ENCODE peak calls at places on chromosomes 6 and 20, in four cellular contexts. R is cardiac muscle cell, H is RWPE2, A is thoracic aorta. G is an unnamed sample.

GRCh38 chr6:150069707-150070106 is 786 bp upstream of the ULBP3 start:
- DNase-seq in A (no peak), R (no peak), H (no peak), G (no peak)

GRCh38 chr6:110048221-110048875 is 70.2 kb downstream of the GPR6 start:
- DNase-seq in R (no peak), H (no peak), A (no peak), G (no peak)

GRCh38 chr6:36751091-36751490 is 53.5 kb downstream of the RAB44 start:
- DNase-seq in R (no peak), H (no peak), A (no peak), G (no peak)

GRCh38 chr20:21357851-21358250 is 39.5 kb downstream of the NKX2-4 start:
- DNase-seq in R (no peak), A (no peak), H (no peak), G (no peak)

GRCh38 chr6:166728884-166729530 is 102.0 kb upstream of the RPS6KA2 start:
- DNase-seq in A (no peak), R (no peak), H (peak; percentile 17), G (no peak)

GRCh38 chr20:5657873-5658200 is 92.4 kb upstream of the SHLD1 start:
- DNase-seq in H (no peak), A (no peak), R (no peak), G (no peak)

GRCh38 chr6:21949211-21949801 is 347.5 kb downstream of the PRL start:
- DNase-seq in A (no peak), R (no peak), H (no peak), G (no peak)

GRCh38 chr6:169058634-169059033 is 195.0 kb downstream of the THBS2 start:
- DNase-seq in R (no peak), H (no peak), A (no peak), G (no peak)

GRCh38 chr6:87333591-87334181 is 4.6 kb upstream of the GJB7 start:
- DNase-seq in H (no peak), R (no peak), A (no peak), G (peak; percentile 42)

GRCh38 chr6:169779092-169779815 is 27.8 kb downstream of the ERMARD start:
- DNase-seq in R (no peak), A (no peak), H (no peak), G (no peak)

GRCh38 chr6:46899636-46900035 is 22.1 kb downstream of the ADGRF5 start:
- DNase-seq in R (no peak), A (no peak), H (no peak), G (no peak)

GRCh38 chr6:156396791-156397418 is 380.3 kb upstream of the ARID1B start:
- DNase-seq in A (no peak), R (no peak), H (no peak), G (no peak)

GRCh38 chr6:3406928-3407809 is 49.7 kb downstream of the SLC22A23 start:
- DNase-seq in H (no peak), R (no peak), A (no peak), G (no peak)

GRCh38 chr20:36114707-36115106 is 39.8 kb upstream of the EPB41L1 start:
- DNase-seq in A (no peak), H (no peak), R (no peak), G (no peak)

GRCh38 chr6:15948930-15949900 is 179.7 kb upstream of the MYLIP start:
- DNase-seq in A (no peak), H (no peak), R (peak; percentile 60), G (no peak)

GRCh38 chr6:9484686-9485085 is 930.2 kb downstream of the TFAP2A start:
- DNase-seq in R (no peak), H (no peak), A (no peak), G (no peak)

GRCh38 chr6:157977176-157977804 is 4.4 kb upstream of the SYNJ2 start:
- DNase-seq in H (no peak), A (no peak), R (no peak), G (no peak)

GRCh38 chr6:91786474-91787184 is 1199.8 kb upstream of the MAP3K7 start:
- DNase-seq in A (no peak), R (no peak), H (no peak), G (no peak)

GRCh38 chr6:30500421-30501069 is 11.2 kb downstream of the HLA-E start:
- DNase-seq in R (no peak), A (no peak), H (no peak), G (peak; percentile 42)

GRCh38 chr6:88166901-88167624 is 916 bp upstream of the CNR1 start:
- DNase-seq in A (no peak), R (peak; percentile 39), H (no peak), G (peak; percentile 10)

GRCh38 chr6:101830501-101831031 is 437.1 kb downstream of the GRIK2 start:
- DNase-seq in R (no peak), H (no peak), A (no peak), G (no peak)

GRCh38 chr6:145964948-145965366 is 799 bp upstream of the SHPRH start:
- DNase-seq in R (no peak), H (no peak), A (no peak), G (no peak)

GRCh38 chr20:18632196-18632789 is 44.4 kb downstream of the DTD1 start:
- DNase-seq in H (no peak), A (no peak), R (peak; percentile 81), G (peak; percentile 53)

GRCh38 chr6:76453270-76453669 is 380.8 kb upstream of the IMPG1 start:
- DNase-seq in H (no peak), A (no peak), R (no peak), G (no peak)

GRCh38 chr20:46139243-46139889 is 21.3 kb downstream of the CD40 start:
- DNase-seq in A (no peak), H (peak; percentile 74), R (peak; percentile 27), G (no peak)

GRCh38 chr6:12761376-12762115 is 45.0 kb downstream of the PHACTR1 start:
- DNase-seq in R (no peak), H (no peak), A (no peak), G (no peak)

GRCh38 chr6:3368701-3369100 is 88.1 kb downstream of the SLC22A23 start:
- DNase-seq in H (no peak), A (no peak), R (no peak), G (no peak)

GRCh38 chr6:15001511-15001910 is 244.4 kb upstream of the JARID2 start:
- DNase-seq in H (no peak), A (no peak), R (no peak), G (no peak)

DNA sequence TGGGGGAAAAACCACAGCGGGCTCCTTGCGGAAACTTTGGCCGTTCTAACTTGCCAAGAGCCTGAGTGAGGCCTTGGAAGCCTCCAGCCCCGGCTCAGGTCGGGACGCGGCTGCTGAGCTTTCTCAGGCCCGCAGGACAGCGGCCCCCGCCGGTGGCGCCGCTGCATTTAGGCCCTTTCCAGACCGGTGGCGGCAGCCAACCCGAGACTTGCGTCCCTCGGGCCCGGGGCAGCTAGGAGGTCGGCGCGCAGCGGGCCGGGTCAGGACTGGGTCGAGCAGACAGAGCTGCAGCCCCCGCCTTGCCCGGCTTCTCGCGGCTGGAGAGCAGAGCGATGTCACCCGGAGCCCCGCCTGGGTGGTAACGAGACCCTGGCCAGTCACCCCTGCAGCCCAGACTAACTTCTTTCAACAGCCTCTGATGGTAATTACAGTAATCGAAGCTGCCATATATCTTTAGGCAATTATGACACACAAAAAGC is 2.7 kb downstream of the NR2E1 start:
- DNase-seq in H (peak; percentile 56), A (no peak), R (peak; percentile 81), G (peak; percentile 18)
- TF ChIP-seq CTCF in H (peak; percentile 23), A (no peak), R (no peak), G (peak; percentile 54)

DNA sequence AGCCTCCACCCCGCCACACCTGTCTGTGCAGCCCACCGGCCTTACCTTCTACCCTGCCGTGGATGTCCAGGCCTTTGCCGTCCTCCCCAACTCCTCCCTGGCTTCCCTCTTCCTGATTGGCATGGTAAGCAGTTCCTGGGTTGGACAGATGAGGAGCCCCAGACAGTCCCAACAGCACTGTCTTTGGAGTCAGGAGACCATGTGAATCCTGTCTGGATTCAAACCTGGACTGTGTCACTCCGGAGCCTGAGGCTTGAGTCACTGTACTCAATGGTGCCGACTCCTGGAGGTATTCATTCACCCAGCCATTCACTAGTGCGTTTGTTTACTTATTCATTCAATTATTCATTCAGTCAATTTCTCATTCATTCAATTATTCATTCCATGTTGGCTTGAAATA is 20.0 kb upstream of the LBP start:
- DNase-seq in H (no peak), R (no peak), A (no peak), G (no peak)
- H3K36me3 ChIP-seq in H (no peaks in the 10 kb centered on the region), R (no peaks in the 10 kb centered on the region), A (no peaks in the 10 kb centered on the region), G (no peaks in the 10 kb centered on the region)

GRCh38 chr6:108581237-108581931 is 20.7 kb downstream of the FOXO3 start:
- DNase-seq in A (no peak), H (no peak), R (no peak), G (no peak)
- H3K4me1 ChIP-seq in A (peaks cover 72% of the 10 kb centered on the region), H (peaks cover 39% of the 10 kb centered on the region), R (peaks cover 45% of the 10 kb centered on the region), G (peaks cover 97% of the 10 kb centered on the region)

DNA sequence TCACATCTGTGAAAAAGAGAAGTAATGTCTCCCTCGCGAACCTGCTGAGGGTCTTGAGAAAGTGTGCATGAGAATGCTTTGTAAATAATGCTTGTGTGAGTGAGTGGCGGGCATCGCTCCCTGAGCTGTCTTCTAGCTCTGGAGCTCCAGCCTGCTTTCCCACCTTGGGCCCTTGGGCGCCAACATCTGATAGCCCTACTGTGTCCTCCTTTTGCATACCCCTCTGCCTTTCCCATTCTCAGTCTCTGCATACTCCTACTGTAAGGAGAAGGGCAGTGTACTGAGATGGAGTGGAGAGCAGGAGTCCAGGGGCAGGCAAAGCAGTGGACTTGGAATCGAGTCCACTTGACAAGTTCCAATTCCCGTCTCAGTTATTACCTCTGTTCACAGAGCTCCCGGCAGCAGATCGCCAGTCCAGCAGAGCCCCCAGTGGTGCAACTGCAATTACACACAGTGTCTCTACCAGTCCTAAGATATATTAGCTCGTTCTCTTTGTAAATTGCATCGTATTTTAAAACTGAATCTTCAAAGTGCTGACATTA is 855 bp upstream of the NCR2 start:
- DNase-seq in R (no peak), H (no peak), A (no peak), G (no peak)
- TF ChIP-seq CTCF in R (peak; percentile 20), H (no peak), A (no peak), G (no peak)

GRCh38 chr20:57393321-57394086 is 2.3 kb downstream of the RBM38 start:
- DNase-seq in H (peak; percentile 77), R (no peak), A (no peak), G (no peak)
- H3K36me3 ChIP-seq in H (peaks cover 15% of the 10 kb centered on the region), R (peaks cover 49% of the 10 kb centered on the region), A (no peaks in the 10 kb centered on the region), G (peaks cover 11% of the 10 kb centered on the region)

G was measured in heart right ventricle.